ENCODE peak calls at places on chromosomes 11 and 22, in ten cellular contexts. S, Y, T, B, E, C, W, M, L and P are unnamed samples.

GRCh38 chr11:8908099-8908498 is 2.9 kb upstream of the AKIP1 start:
- DNase-seq in S (no peak), Y (no peak), T (no peak), B (no peak), E (no peak), C (no peak), W (no peak), M (no peak), L (no peak), P (no peak)

GRCh38 chr11:95977534-95978174 is 53.7 kb upstream of the MTMR2 start:
- DNase-seq in S (no peak), Y (no peak), T (no peak), B (no peak), E (peak), C (peak), W (no peak), M (no peak), L (no peak), P (no peak)

GRCh38 chr11:31882951-31883392 is 71.8 kb upstream of the PAX6 start:
- DNase-seq in S (no peak), Y (peak), T (no peak), B (no peak), E (no peak), C (no peak), W (no peak), M (peak), L (no peak), P (no peak)

GRCh38 chr11:10294289-10294953 is 402 bp upstream of the SBF2 start:
- DNase-seq in S (peak), Y (peak), T (no peak), B (peak), E (peak), C (peak), W (peak), M (peak), L (peak), P (no peak)

GRCh38 chr11:64096835-64097234 is 61.1 kb downstream of the FLRT1 start:
- DNase-seq in S (no peak), Y (no peak), T (no peak), B (no peak), E (no peak), C (no peak), W (no peak), M (no peak), L (no peak), P (no peak)

GRCh38 chr11:87006035-87006434 is 31.7 kb upstream of the TMEM135 start:
- DNase-seq in S (no peak), Y (no peak), T (no peak), B (no peak), E (no peak), C (no peak), W (no peak), M (no peak), L (no peak), P (no peak)

GRCh38 chr11:19872526-19873135 is 160.0 kb downstream of the NAV2 start:
- DNase-seq in S (no peak), Y (peak), T (no peak), B (no peak), E (no peak), C (no peak), W (peak), M (no peak), L (no peak), P (no peak)

GRCh38 chr22:35390933-35391332 is 9.0 kb upstream of the MCM5 start:
- DNase-seq in S (no peak), Y (no peak), T (no peak), B (no peak), E (no peak), C (no peak), W (no peak), M (no peak), L (no peak), P (no peak)

GRCh38 chr11:112288021-112288420 is 27.4 kb upstream of the PLET1 start:
- DNase-seq in S (no peak), Y (no peak), T (no peak), B (no peak), E (no peak), C (no peak), W (no peak), M (no peak), L (no peak), P (no peak)

GRCh38 chr11:19345519-19345847 is 104.7 kb upstream of the E2F8 start:
- DNase-seq in S (no peak), Y (peak), T (no peak), B (peak), E (no peak), C (no peak), W (peak), M (peak), L (peak), P (no peak)

GRCh38 chr11:75069473-75069872 is 27.2 kb downstream of the OR2AT4 start:
- DNase-seq in S (no peak), Y (no peak), T (no peak), B (no peak), E (no peak), C (no peak), W (no peak), M (no peak), L (no peak), P (peak)

GRCh38 chr11:75077316-75077715 is 19.4 kb downstream of the OR2AT4 start:
- DNase-seq in S (no peak), Y (no peak), T (no peak), B (no peak), E (no peak), C (no peak), W (no peak), M (no peak), L (no peak), P (no peak)

GRCh38 chr11:75072582-75072981 is 24.1 kb downstream of the OR2AT4 start:
- DNase-seq in S (no peak), Y (peak), T (no peak), B (no peak), E (no peak), C (no peak), W (no peak), M (no peak), L (no peak), P (no peak)

GRCh38 chr11:75078233-75078632 is 18.4 kb downstream of the OR2AT4 start:
- DNase-seq in S (no peak), Y (peak), T (no peak), B (no peak), E (peak), C (no peak), W (no peak), M (no peak), L (no peak), P (no peak)

GRCh38 chr11:75073459-75074190 is 23.1 kb downstream of the OR2AT4 start:
- DNase-seq in S (no peak), Y (peak), T (no peak), B (no peak), E (no peak), C (no peak), W (no peak), M (no peak), L (no peak), P (no peak)
- TF ChIP-seq CTCF in S (no peak), Y (peak), T (no peak), B (no peak), E (peak), C (peak), W (peak), M (no peak), L (no peak), P (no peak)

GRCh38 chr22:46129390-46130041 is 20.8 kb upstream of the PPARA start:
- DNase-seq in S (no peak), Y (no peak), T (peak), B (peak), E (no peak), C (no peak), W (no peak), M (no peak), L (peak), P (peak)
- TF ChIP-seq CTCF in S (no peak), Y (no peak), T (no peak), B (no peak), E (no peak), C (no peak), W (no peak), M (no peak), L (no peak), P (no peak)

DNA sequence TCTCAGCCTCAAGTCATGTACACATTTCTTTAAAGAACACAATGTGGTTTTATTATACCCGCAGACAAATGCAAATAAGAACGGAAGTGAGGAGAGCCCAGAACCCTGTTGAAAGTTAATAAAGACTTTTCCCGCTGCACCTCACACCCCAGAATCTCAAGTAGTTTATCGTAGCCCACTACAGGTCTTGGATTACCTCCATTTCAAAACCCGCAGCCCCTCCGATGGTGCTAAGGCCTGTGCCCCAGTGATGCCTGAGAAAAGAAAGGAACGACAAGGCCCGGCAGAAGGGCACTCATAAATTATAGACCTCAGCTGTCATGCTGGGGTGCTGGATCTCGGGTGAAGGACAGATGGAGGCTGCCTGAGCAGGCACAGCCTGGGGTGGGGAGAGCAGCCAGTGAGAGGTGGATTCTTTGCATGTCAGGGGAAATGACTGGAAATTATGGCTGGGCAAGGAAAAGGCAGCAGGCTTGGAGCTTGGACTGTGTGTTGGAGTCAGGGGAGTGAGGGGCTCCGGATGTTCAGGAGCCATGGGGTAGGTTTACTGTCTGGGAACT is 354.1 kb downstream of the NTM start:
- DNase-seq in S (no peak), Y (no peak), T (no peak), B (no peak), E (no peak), C (no peak), W (no peak), M (peak), L (no peak), P (no peak)
- TF ChIP-seq CTCF in S (no peak), Y (no peak), T (no peak), B (no peak), E (no peak), C (no peak), W (no peak), M (no peak), L (no peak), P (no peak)

GRCh38 chr22:47210686-47211085 is 448.2 kb downstream of the TBC1D22A start:
- DNase-seq in S (no peak), Y (no peak), T (no peak), B (no peak), E (no peak), C (no peak), W (peak), M (no peak), L (no peak), P (no peak)

GRCh38 chr22:47209547-47210023 is 447.1 kb downstream of the TBC1D22A start:
- DNase-seq in S (no peak), Y (no peak), T (no peak), B (peak), E (no peak), C (no peak), W (peak), M (no peak), L (peak), P (no peak)

GRCh38 chr22:47210112-47210657 is 447.7 kb downstream of the TBC1D22A start:
- DNase-seq in S (no peak), Y (no peak), T (no peak), B (peak), E (no peak), C (no peak), W (peak), M (no peak), L (peak), P (no peak)

GRCh38 chr22:47215851-47216250 is 453.4 kb downstream of the TBC1D22A start:
- DNase-seq in S (no peak), Y (no peak), T (no peak), B (no peak), E (no peak), C (no peak), W (no peak), M (no peak), L (no peak), P (no peak)

DNA sequence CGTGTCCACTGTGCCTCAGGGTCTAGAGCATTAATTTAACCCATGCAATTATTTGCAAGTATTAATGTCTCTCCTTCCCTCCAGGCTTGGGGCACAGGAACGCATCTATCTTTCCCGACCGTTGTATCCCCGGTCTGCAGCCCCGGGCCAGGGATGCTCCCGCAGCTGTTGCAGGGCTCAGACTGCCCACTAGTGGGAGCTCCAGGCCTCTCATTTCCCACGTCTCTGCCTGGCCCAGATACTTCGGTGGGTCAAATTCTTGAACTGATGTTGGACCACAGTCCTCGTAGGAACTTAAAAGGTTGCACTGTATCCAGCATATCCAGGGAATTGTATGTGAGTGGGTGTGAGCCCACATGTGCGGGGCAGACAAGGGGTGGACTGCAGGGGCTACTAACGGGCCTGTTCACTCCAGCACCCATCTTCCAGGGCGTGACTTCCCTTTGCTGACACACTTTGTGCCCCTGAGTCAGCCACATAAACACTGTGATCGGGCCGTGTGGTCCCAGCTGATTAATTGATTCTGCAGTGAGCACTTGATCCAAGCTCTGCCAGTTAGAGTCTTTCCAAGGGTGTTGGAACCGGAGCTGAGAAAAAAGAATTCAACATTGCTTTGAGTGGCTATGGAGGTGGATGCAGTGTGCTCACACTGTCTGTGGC is 451.3 kb downstream of the TBC1D22A start:
- DNase-seq in S (peak), Y (peak), T (no peak), B (peak), E (no peak), C (peak), W (peak), M (no peak), L (no peak), P (peak)
- TF ChIP-seq CTCF in S (peak), Y (peak), T (peak), B (peak), E (peak), C (peak), W (peak), M (no peak), L (peak), P (peak)

DNA sequence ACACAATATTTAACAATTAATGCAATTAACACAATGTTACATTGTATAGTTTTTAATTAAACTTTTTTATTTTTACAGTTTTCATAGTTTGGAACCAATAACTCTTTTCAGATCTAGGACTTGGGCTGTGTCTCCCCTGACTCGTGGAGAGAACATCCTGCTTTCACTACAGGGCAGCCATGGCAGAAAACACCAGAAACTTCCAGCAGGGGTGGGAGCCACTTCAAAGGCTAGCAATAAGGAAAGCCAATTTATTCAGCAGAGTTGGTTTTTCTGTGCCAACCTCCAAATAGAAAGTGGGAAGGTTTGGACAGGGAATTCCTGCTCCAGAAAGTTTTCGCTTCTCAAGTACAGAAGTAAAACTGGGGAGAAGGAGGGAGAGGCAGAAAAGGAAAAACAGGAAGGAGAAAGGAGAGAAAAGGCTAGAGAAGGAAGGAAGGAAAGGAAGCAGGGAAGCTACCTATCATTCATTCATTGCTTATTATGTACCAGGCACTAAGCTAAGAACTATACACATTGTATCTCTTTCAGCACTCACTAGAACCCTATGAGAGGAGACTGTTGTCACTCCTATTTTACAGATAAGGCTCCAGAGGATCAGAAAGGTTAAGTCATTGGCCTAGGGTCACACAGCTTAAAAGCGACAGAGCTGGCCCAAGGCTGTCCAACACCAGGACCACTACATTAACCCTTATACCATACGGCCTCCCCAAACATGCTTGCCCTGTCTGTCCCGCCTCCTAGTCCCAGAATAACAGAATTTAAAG is 54.8 kb upstream of the CREB3L1 start:
- DNase-seq in S (no peak), Y (no peak), T (no peak), B (no peak), E (no peak), C (peak), W (no peak), M (no peak), L (no peak), P (no peak)
- TF ChIP-seq CTCF in S (no peak), Y (no peak), T (no peak), B (no peak), E (no peak), C (peak), W (no peak), M (no peak), L (no peak), P (no peak)

DNA sequence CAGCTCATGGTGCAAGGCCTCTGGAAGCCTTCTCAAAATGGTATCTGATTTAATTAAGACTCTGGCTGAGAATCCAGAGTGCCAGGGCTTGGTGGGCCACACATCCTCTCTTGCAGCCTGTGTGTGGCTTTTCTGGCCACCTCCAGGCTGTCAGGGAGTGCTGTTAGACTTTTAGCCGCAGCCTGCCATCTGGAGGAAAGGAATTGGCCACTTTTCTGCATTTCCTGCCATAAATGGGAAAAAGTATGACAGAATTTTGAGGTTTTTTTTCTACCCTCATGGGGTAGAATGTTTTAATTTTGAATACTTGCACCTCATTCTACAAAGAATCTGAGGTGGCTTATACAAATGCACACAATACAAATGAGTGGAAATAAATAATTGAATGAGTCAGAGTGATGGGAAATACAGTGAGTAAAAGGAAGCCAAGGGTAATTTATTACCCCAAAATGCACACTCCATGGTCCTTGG is 218.4 kb downstream of the ADAMTS15 start:
- DNase-seq in S (no peak), Y (no peak), T (no peak), B (no peak), E (no peak), C (peak), W (no peak), M (no peak), L (no peak), P (no peak)
- TF ChIP-seq CTCF in S (no peak), Y (peak), T (no peak), B (no peak), E (peak), C (peak), W (no peak), M (no peak), L (no peak), P (no peak)

DNA sequence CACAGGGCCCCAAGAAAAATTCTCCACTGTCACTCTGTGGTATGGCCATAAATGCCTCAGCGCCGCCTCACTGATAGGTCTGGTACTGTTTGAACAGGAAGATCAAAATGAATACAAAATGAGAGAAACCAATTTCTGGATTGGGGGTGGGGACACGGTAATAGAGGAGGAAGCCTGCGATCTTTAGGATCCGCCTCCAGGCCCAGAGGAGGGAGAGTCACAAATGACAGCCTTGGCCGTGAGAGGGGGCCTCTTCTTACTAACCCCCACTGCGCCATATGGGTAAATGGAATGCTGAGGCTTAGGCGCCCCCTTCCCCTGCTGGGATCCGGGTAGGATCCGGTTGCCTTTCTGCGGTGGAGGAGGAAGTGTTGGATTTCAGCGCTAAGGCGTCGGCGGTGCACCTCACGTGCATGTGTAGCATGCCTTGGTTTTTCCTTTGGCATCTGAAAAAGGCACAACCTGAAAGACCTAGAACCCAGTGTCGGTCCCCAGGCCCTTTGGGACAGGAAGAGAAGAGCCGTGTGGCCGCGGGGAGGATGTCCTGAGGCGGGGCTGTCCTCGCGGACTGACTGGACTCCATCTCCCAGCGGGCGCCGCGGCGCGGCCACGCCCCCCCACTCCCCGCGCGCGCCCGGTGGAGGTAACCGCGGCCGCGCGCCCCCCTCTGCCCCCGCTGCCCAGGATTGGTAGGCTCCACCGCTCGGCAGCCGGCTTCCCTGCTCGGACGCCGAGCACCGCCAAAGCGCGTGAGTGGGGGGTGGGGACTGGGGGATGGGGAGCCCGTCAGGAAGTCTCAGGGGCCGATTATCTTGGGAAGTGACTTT is 718 bp upstream of the MADD start:
- DNase-seq in S (peak), Y (peak), T (peak), B (peak), E (peak), C (peak), W (peak), M (peak), L (peak), P (peak)
- TF ChIP-seq CTCF in S (no peak), Y (no peak), T (no peak), B (no peak), E (peak), C (peak), W (no peak), M (no peak), L (no peak), P (no peak)

DNA sequence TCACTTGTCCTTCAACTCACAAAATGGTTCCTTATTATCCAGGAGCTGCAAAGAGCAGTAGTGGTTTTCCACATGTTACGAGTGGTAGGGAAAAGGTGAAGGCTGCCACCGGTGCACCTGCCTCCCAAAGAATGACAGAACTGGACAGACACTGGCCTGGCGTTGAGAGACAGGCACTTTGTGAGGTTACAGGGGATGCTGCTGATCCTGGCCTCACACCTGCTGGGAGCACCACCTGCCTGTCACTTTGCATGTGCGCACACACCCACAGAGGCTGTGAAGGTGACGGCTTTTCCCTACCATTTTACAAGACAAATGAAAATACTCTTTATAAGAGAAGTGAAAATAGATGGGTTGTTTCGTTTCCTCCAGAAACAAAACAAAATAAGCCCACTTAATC is 175.3 kb upstream of the B3GAT1 start:
- DNase-seq in S (no peak), Y (no peak), T (no peak), B (no peak), E (no peak), C (no peak), W (peak), M (no peak), L (no peak), P (peak)
- TF ChIP-seq CTCF in S (no peak), Y (peak), T (no peak), B (no peak), E (no peak), C (no peak), W (no peak), M (no peak), L (no peak), P (no peak)